ENCODE peak calls at places on chromosome 22, in four cellular contexts. D, O, K and F are unnamed samples.

GRCh38 chr22:37175414-37176144 is 12.5 kb downstream of the C1QTNF6 start:
- DNase-seq in D (no peak), O (no peak), K (no peak), F (peak)

GRCh38 chr22:46374663-46375474 is 39.4 kb downstream of the TRMU start:
- DNase-seq in O (peak), K (no peak), D (no peak), F (no peak)

GRCh38 chr22:40602231-40602630 is 34.3 kb downstream of the MRTFA start:
- DNase-seq in O (no peak), K (no peak), D (no peak), F (no peak)

GRCh38 chr22:48936391-48936790 is 891.3 kb downstream of the BRD1 start:
- DNase-seq in O (no peak), K (no peak), D (no peak), F (no peak)

GRCh38 chr22:44587004-44587793 is 89.2 kb upstream of the RTL6 start:
- DNase-seq in O (no peak), K (no peak), D (no peak), F (peak)

GRCh38 chr22:47322854-47323253 is 560.4 kb downstream of the TBC1D22A start:
- DNase-seq in D (no peak), K (no peak), O (no peak), F (no peak)

GRCh38 chr22:37892566-37893338 is 13.3 kb upstream of the MICALL1 start:
- DNase-seq in O (peak), K (peak), D (no peak), F (no peak)

GRCh38 chr22:48391820-48392219 is 1435.9 kb downstream of the BRD1 start:
- DNase-seq in K (no peak), O (no peak), D (no peak), F (no peak)

GRCh38 chr22:17888855-17889254 is 114.6 kb upstream of the BID start:
- DNase-seq in O (no peak), K (no peak), D (peak), F (no peak)